ENCODE peak calls at places on chromosomes 6 and 20, in six cellular contexts. One of them, this sample, is unnamed.

GRCh38 chr6:132614554-132614953 is 9.5 kb downstream of the TAAR2 start:
- DNase-seq in adrenal gland: no peak
- DNase-seq in IMR-90: no peak
- DNase-seq in heart left ventricle: no peak
- DNase-seq in thyroid gland: no peak
- DNase-seq in suprapubic skin: no peak
- DNase-seq in this sample: no peak

GRCh38 chr6:170082531-170083187 is 208.2 kb downstream of the DLL1 start:
- DNase-seq in adrenal gland: no peak
- DNase-seq in IMR-90: no peak
- DNase-seq in heart left ventricle: no peak
- DNase-seq in thyroid gland: no peak
- DNase-seq in suprapubic skin: peak; percentile 51
- DNase-seq in this sample: no peak

GRCh38 chr6:50791900-50792508 is 26.7 kb upstream of the TFAP2B start:
- DNase-seq in adrenal gland: no peak
- DNase-seq in IMR-90: peak; percentile 30
- DNase-seq in heart left ventricle: no peak
- DNase-seq in thyroid gland: no peak
- DNase-seq in suprapubic skin: no peak
- DNase-seq in this sample: no peak

GRCh38 chr6:74720923-74721322 is 484.9 kb downstream of the COL12A1 start:
- DNase-seq in adrenal gland: no peak
- DNase-seq in IMR-90: no peak
- DNase-seq in heart left ventricle: no peak
- DNase-seq in thyroid gland: no peak
- DNase-seq in suprapubic skin: no peak
- DNase-seq in this sample: no peak

GRCh38 chr6:1773697-1774096 is 164.0 kb downstream of the FOXC1 start:
- DNase-seq in adrenal gland: no peak
- DNase-seq in IMR-90: no peak
- DNase-seq in heart left ventricle: no peak
- DNase-seq in thyroid gland: no peak
- DNase-seq in suprapubic skin: no peak
- DNase-seq in this sample: no peak

GRCh38 chr20:33944914-33945313 is 48.8 kb upstream of the RALY start:
- DNase-seq in adrenal gland: no peak
- DNase-seq in IMR-90: no peak
- DNase-seq in heart left ventricle: no peak
- DNase-seq in thyroid gland: no peak
- DNase-seq in suprapubic skin: no peak
- DNase-seq in this sample: no peak

GRCh38 chr6:803191-803977 is 110.4 kb upstream of the EXOC2 start:
- DNase-seq in adrenal gland: no peak
- DNase-seq in IMR-90: no peak
- DNase-seq in heart left ventricle: no peak
- DNase-seq in thyroid gland: no peak
- DNase-seq in suprapubic skin: no peak
- DNase-seq in this sample: no peak

GRCh38 chr6:147676896-147677295 is 168.4 kb downstream of the SAMD5 start:
- DNase-seq in adrenal gland: no peak
- DNase-seq in IMR-90: no peak
- DNase-seq in heart left ventricle: no peak
- DNase-seq in thyroid gland: no peak
- DNase-seq in suprapubic skin: no peak
- DNase-seq in this sample: no peak

GRCh38 chr20:62576815-62577214 is 65.5 kb upstream of the SLCO4A1 start:
- DNase-seq in adrenal gland: peak; percentile 28
- DNase-seq in IMR-90: peak; percentile 16
- DNase-seq in heart left ventricle: no peak
- DNase-seq in thyroid gland: no peak
- DNase-seq in suprapubic skin: no peak
- DNase-seq in this sample: no peak

GRCh38 chr6:82331031-82331773 is 32.4 kb upstream of the TPBG start:
- DNase-seq in adrenal gland: no peak
- DNase-seq in IMR-90: peak; percentile 42
- DNase-seq in heart left ventricle: no peak
- DNase-seq in thyroid gland: no peak
- DNase-seq in suprapubic skin: no peak
- DNase-seq in this sample: no peak

GRCh38 chr6:28907394-28907793 is 16.4 kb downstream of the TRIM27 start:
- DNase-seq in adrenal gland: no peak
- DNase-seq in IMR-90: peak; percentile 96
- DNase-seq in heart left ventricle: no peak
- DNase-seq in thyroid gland: no peak
- DNase-seq in suprapubic skin: no peak
- DNase-seq in this sample: no peak

GRCh38 chr6:132865364-132865763 is 51.0 kb downstream of the RPS12 start:
- DNase-seq in adrenal gland: no peak
- DNase-seq in IMR-90: no peak
- DNase-seq in heart left ventricle: no peak
- DNase-seq in thyroid gland: no peak
- DNase-seq in suprapubic skin: no peak
- DNase-seq in this sample: no peak

GRCh38 chr6:17220040-17220439 is 61.1 kb upstream of the RBM24 start:
- DNase-seq in adrenal gland: no peak
- DNase-seq in IMR-90: no peak
- DNase-seq in heart left ventricle: no peak
- DNase-seq in thyroid gland: no peak
- DNase-seq in suprapubic skin: no peak
- DNase-seq in this sample: no peak

GRCh38 chr6:161894436-161894835 is 620.6 kb upstream of the AGPAT4 start:
- DNase-seq in adrenal gland: no peak
- DNase-seq in IMR-90: no peak
- DNase-seq in heart left ventricle: no peak
- DNase-seq in thyroid gland: no peak
- DNase-seq in suprapubic skin: no peak
- DNase-seq in this sample: no peak

GRCh38 chr20:17643531-17644188 is 38.4 kb downstream of the RRBP1 start:
- DNase-seq in adrenal gland: no peak
- DNase-seq in IMR-90: no peak
- DNase-seq in heart left ventricle: no peak
- DNase-seq in thyroid gland: peak; percentile 70
- DNase-seq in suprapubic skin: no peak
- DNase-seq in this sample: no peak

GRCh38 chr6:129402244-129402643 is 307.7 kb downstream of the ARHGAP18 start:
- DNase-seq in adrenal gland: peak; percentile 67
- DNase-seq in IMR-90: peak; percentile 16
- DNase-seq in heart left ventricle: no peak
- DNase-seq in thyroid gland: no peak
- DNase-seq in suprapubic skin: no peak
- DNase-seq in this sample: no peak

GRCh38 chr6:14059791-14060436 is 57.7 kb upstream of the CD83 start:
- DNase-seq in adrenal gland: peak; percentile 89
- DNase-seq in IMR-90: no peak
- DNase-seq in heart left ventricle: peak; percentile 46
- DNase-seq in thyroid gland: peak; percentile 91
- DNase-seq in suprapubic skin: no peak
- DNase-seq in this sample: peak; percentile 69

GRCh38 chr20:58993332-58994248 is 12.5 kb downstream of the NELFCD start:
- DNase-seq in adrenal gland: no peak
- DNase-seq in IMR-90: no peak
- DNase-seq in heart left ventricle: no peak
- DNase-seq in thyroid gland: peak; percentile 22
- DNase-seq in suprapubic skin: peak; percentile 32
- DNase-seq in this sample: no peak

GRCh38 chr20:58997141-58997770 is 9.8 kb downstream of the CTSZ start:
- DNase-seq in adrenal gland: no peak
- DNase-seq in IMR-90: no peak
- DNase-seq in heart left ventricle: no peak
- DNase-seq in thyroid gland: no peak
- DNase-seq in suprapubic skin: no peak
- DNase-seq in this sample: no peak

GRCh38 chr20:58996226-58996611 is 10.8 kb downstream of the CTSZ start:
- DNase-seq in adrenal gland: no peak
- DNase-seq in IMR-90: no peak
- DNase-seq in heart left ventricle: no peak
- DNase-seq in thyroid gland: peak; percentile 59
- DNase-seq in suprapubic skin: no peak
- DNase-seq in this sample: no peak

GRCh38 chr20:58994390-58995159 is 12.5 kb downstream of the CTSZ start:
- DNase-seq in adrenal gland: no peak
- DNase-seq in IMR-90: no peak
- DNase-seq in heart left ventricle: no peak
- DNase-seq in thyroid gland: no peak
- DNase-seq in suprapubic skin: peak; percentile 17
- DNase-seq in this sample: peak; percentile 30

GRCh38 chr20:58995461-58996225 is 11.4 kb downstream of the CTSZ start:
- DNase-seq in adrenal gland: no peak
- DNase-seq in IMR-90: no peak
- DNase-seq in heart left ventricle: no peak
- DNase-seq in thyroid gland: no peak
- DNase-seq in suprapubic skin: no peak
- DNase-seq in this sample: no peak
- TF ChIP-seq POLR2A in adrenal gland: no peak
- TF ChIP-seq POLR2A in IMR-90: no peak
- TF ChIP-seq POLR2A in heart left ventricle: no peak
- TF ChIP-seq POLR2A in thyroid gland: no peak
- TF ChIP-seq POLR2A in suprapubic skin: no peak
- TF ChIP-seq POLR2A in this sample: no peak

DNA sequence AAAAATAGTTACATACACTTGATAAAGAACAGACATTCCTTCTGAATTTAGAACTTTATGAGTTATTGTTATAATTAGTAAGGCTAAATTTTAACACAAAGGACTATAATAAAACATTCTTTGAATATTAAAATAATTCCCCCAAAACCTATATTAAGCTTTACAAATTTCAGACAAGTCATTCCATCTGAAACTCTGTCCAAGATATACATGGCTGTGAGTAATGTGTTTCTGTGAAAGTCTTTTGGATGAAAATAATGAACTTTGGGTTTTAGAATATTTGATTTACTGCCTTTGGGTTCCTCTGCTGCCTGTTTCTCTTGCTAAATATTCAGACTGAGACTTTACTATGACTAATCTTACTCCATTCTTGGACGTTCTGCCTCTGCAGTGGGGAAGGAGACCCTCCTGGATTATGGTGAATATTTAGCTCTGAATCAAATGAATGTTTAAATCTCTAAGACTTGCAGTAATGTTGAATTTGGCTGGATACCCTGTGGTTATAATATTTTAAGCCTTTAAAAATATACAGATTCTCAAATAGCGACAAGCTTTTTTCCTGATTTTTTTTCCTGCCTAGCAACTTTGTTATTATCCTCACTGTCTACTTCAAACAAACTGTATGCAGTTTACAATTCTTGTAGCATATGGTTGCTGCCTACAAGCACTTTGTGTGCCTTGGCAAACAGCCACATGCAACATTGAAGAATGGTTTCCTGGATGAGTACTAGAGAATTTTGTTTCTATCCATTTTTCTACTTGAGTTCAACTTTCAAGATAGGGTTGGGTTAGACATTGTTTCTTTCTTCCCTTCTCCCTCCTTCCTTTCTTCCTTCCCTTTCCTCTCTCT is 51.4 kb downstream of the TXLNB start:
- DNase-seq in adrenal gland: peak; percentile 34
- DNase-seq in IMR-90: peak; percentile 96
- DNase-seq in heart left ventricle: no peak
- DNase-seq in thyroid gland: peak; percentile 20
- DNase-seq in suprapubic skin: no peak
- DNase-seq in this sample: peak; percentile 70
- H3K27me3 ChIP-seq in adrenal gland: no peaks in the 10 kb centered on the region
- H3K27me3 ChIP-seq in IMR-90: peaks cover 23% of the 10 kb centered on the region
- H3K27me3 ChIP-seq in heart left ventricle: no peaks in the 10 kb centered on the region
- H3K27me3 ChIP-seq in thyroid gland: no peaks in the 10 kb centered on the region
- H3K27me3 ChIP-seq in suprapubic skin: no peaks in the 10 kb centered on the region
- H3K27me3 ChIP-seq in this sample: no peaks in the 10 kb centered on the region

GRCh38 chr6:167103041-167103816 is 19.7 kb upstream of the CCR6 start:
- DNase-seq in adrenal gland: no peak
- DNase-seq in IMR-90: no peak
- DNase-seq in heart left ventricle: no peak
- DNase-seq in thyroid gland: no peak
- DNase-seq in suprapubic skin: no peak
- DNase-seq in this sample: peak; percentile 82
- H3K4me3 ChIP-seq in adrenal gland: no peak overlapping the region
- H3K4me3 ChIP-seq in IMR-90: no peak overlapping the region
- H3K4me3 ChIP-seq in heart left ventricle: no peak overlapping the region
- H3K4me3 ChIP-seq in thyroid gland: no peak overlapping the region
- H3K4me3 ChIP-seq in suprapubic skin: no peak overlapping the region
- H3K4me3 ChIP-seq in this sample: no peak overlapping the region

DNA sequence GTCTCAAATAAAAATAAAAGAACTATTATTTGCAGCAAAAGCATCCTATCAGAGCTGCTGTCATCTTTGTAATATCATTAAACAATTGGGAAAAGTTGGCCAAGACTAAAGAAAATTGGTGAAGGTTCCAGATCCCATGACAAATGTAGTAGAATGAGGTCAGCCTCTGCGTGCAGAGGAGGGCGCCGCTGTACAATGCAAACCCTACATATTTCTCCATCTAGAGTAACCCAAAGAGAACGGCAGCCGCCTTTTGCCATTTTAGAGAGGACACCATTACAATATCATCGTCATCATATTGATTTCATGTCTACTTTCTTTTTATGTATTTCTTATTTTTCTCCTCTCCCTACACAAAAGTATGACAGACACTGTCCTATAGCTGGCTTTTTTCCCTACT is 59.5 kb downstream of the ZMYND8 start:
- DNase-seq in adrenal gland: no peak
- DNase-seq in IMR-90: no peak
- DNase-seq in heart left ventricle: no peak
- DNase-seq in thyroid gland: no peak
- DNase-seq in suprapubic skin: no peak
- DNase-seq in this sample: peak; percentile 44
- TF ChIP-seq POLR2A in adrenal gland: no peak
- TF ChIP-seq POLR2A in IMR-90: no peak
- TF ChIP-seq POLR2A in heart left ventricle: no peak
- TF ChIP-seq POLR2A in thyroid gland: no peak
- TF ChIP-seq POLR2A in suprapubic skin: no peak
- TF ChIP-seq POLR2A in this sample: no peak

DNA sequence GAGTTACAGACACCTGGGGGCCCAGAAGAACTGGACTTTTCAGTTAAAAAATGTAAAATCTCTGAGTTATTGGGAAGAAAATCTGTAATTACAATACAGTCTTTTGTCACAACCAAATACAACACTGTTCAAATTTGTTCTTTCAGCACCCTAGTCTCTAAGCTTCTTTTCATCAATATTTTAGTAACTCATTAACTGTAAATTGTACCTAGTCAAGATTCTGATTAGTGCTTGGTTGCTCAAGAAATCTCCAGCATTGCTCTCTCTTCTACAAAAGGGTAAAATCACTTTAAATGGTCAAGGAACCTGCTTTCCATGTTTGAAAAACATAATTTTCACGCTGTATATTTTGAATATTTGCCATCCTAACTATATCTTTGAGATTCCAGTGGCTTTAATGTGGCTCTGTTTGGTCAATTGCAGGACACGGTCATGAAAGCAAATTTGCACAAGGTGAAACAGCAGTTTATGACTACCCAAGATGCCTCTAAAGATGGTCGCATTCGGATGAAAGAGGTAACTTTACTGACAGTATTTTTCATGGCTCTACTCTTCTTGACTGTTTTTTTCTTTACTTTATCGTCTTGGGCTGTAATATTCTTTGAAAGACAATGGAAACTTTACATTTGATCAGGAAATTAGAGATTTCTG is 9.2 kb downstream of the SCGN start:
- DNase-seq in adrenal gland: no peak
- DNase-seq in IMR-90: no peak
- DNase-seq in heart left ventricle: no peak
- DNase-seq in thyroid gland: no peak
- DNase-seq in suprapubic skin: no peak
- DNase-seq in this sample: no peak
- H3K27me3 ChIP-seq in adrenal gland: no peaks in the 10 kb centered on the region
- H3K27me3 ChIP-seq in IMR-90: no peaks in the 10 kb centered on the region
- H3K27me3 ChIP-seq in heart left ventricle: no peaks in the 10 kb centered on the region
- H3K27me3 ChIP-seq in thyroid gland: no peaks in the 10 kb centered on the region
- H3K27me3 ChIP-seq in suprapubic skin: peaks cover 10% of the 10 kb centered on the region
- H3K27me3 ChIP-seq in this sample: no peaks in the 10 kb centered on the region

This sample was measured in Peyer's patch.